ENCODE peak calls at places on chromosomes 13 and 19, in ten cellular contexts. Y, O, Q, L, D, S, J, G, I and X are unnamed samples.

GRCh38 chr13:29929062-29929847 is 78.8 kb upstream of the UBL3 start:
- DNase-seq in Y (no peak), O (no peak), Q (no peak), L (no peak), D (no peak), S (no peak), J (no peak), G (no peak), I (no peak), X (no peak)

GRCh38 chr13:76330756-76331155 is 555.4 kb downstream of the KCTD12 start:
- DNase-seq in Y (no peak), O (no peak), Q (no peak), L (no peak), D (no peak), S (no peak), J (no peak), G (no peak), I (no peak), X (no peak)

GRCh38 chr19:10918359-10918758 is 10.1 kb downstream of the YIPF2 start:
- DNase-seq in Y (no peak), O (no peak), Q (no peak), L (no peak), D (no peak), S (no peak), J (no peak), G (no peak), I (no peak), X (no peak)

GRCh38 chr19:34366670-34367423 is 1.9 kb downstream of the GPI start:
- DNase-seq in Y (no peak), O (no peak), Q (peak), L (no peak), D (peak), S (peak), J (peak), G (no peak), I (peak), X (no peak)

GRCh38 chr13:113926951-113927660 is 46.8 kb downstream of the C13orf46 start:
- DNase-seq in Y (no peak), O (no peak), Q (peak), L (no peak), D (no peak), S (no peak), J (peak), G (peak), I (no peak), X (peak)

GRCh38 chr19:35207391-35207871 is 21.1 kb downstream of the FAM187B start:
- DNase-seq in Y (peak), O (no peak), Q (no peak), L (no peak), D (no peak), S (no peak), J (no peak), G (no peak), I (no peak), X (no peak)

GRCh38 chr19:11264452-11265176 is 2.3 kb upstream of the DOCK6 start:
- DNase-seq in Y (no peak), O (no peak), Q (peak), L (peak), D (no peak), S (no peak), J (no peak), G (no peak), I (no peak), X (peak)

GRCh38 chr13:77698211-77699058 is 948 bp downstream of the SLAIN1 start:
- DNase-seq in Y (peak), O (no peak), Q (peak), L (peak), D (no peak), S (no peak), J (peak), G (peak), I (peak), X (no peak)

GRCh38 chr19:11166281-11167142 is 10.9 kb upstream of the SPC24 start:
- DNase-seq in Y (no peak), O (no peak), Q (peak), L (no peak), D (no peak), S (peak), J (no peak), G (no peak), I (peak), X (no peak)

GRCh38 chr13:98315466-98315865 is 138.4 kb upstream of the RNF113B start:
- DNase-seq in Y (no peak), O (no peak), Q (no peak), L (no peak), D (peak), S (peak), J (no peak), G (no peak), I (peak), X (no peak)

GRCh38 chr13:20291675-20292074 is 59.6 kb upstream of the GJB6 start:
- DNase-seq in Y (no peak), O (no peak), Q (no peak), L (no peak), D (no peak), S (no peak), J (no peak), G (no peak), I (no peak), X (no peak)

GRCh38 chr13:40974460-40975407 is 44.4 kb downstream of the ELF1 start:
- DNase-seq in Y (peak), O (no peak), Q (no peak), L (no peak), D (peak), S (peak), J (peak), G (no peak), I (peak), X (no peak)

GRCh38 chr19:38769635-38770211 is 3.6 kb downstream of the LGALS7 start:
- DNase-seq in Y (no peak), O (no peak), Q (peak), L (peak), D (peak), S (peak), J (peak), G (peak), I (peak), X (peak)

GRCh38 chr13:26585136-26585535 is 27.7 kb downstream of the WASF3 start:
- DNase-seq in Y (no peak), O (no peak), Q (no peak), L (no peak), D (no peak), S (no peak), J (no peak), G (no peak), I (peak), X (no peak)

GRCh38 chr13:33639640-33640080 is 178.3 kb upstream of the RFC3 start:
- DNase-seq in Y (peak), O (no peak), Q (no peak), L (no peak), D (no peak), S (no peak), J (no peak), G (no peak), I (peak), X (no peak)

GRCh38 chr13:42028113-42028799 is 20.2 kb upstream of the DGKH start:
- DNase-seq in Y (no peak), O (no peak), Q (no peak), L (no peak), D (no peak), S (no peak), J (no peak), G (no peak), I (no peak), X (no peak)

GRCh38 chr19:28296506-28296905 is 916.4 kb downstream of the UQCRFS1 start:
- DNase-seq in Y (no peak), O (no peak), Q (no peak), L (no peak), D (no peak), S (peak), J (no peak), G (no peak), I (peak), X (no peak)

GRCh38 chr19:33413426-33413725 is 39.9 kb downstream of the CEBPG start:
- DNase-seq in Y (no peak), O (no peak), Q (no peak), L (no peak), D (no peak), S (no peak), J (no peak), G (no peak), I (no peak), X (no peak)

GRCh38 chr13:27644302-27644701 is 22.6 kb downstream of the POLR1D start:
- DNase-seq in Y (peak), O (no peak), Q (no peak), L (no peak), D (peak), S (peak), J (no peak), G (no peak), I (peak), X (peak)

GRCh38 chr19:35797663-35798062 is 15.0 kb downstream of the PRODH2 start:
- DNase-seq in Y (no peak), O (no peak), Q (no peak), L (no peak), D (no peak), S (peak), J (peak), G (no peak), I (no peak), X (no peak)

GRCh38 chr13:44566601-44567000 is 9.5 kb downstream of the TSC22D1 start:
- DNase-seq in Y (no peak), O (no peak), Q (no peak), L (no peak), D (no peak), S (no peak), J (no peak), G (no peak), I (no peak), X (no peak)

GRCh38 chr13:70432276-70432805 is 324.1 kb upstream of the KLHL1 start:
- DNase-seq in Y (no peak), O (no peak), Q (no peak), L (no peak), D (no peak), S (no peak), J (no peak), G (no peak), I (no peak), X (no peak)

GRCh38 chr13:75132800-75133695 is 348.9 kb downstream of the TBC1D4 start:
- DNase-seq in Y (no peak), O (no peak), Q (no peak), L (no peak), D (no peak), S (no peak), J (no peak), G (no peak), I (no peak), X (no peak)

GRCh38 chr19:44615529-44616247 is 2.3 kb downstream of the IGSF23 start:
- DNase-seq in Y (no peak), O (no peak), Q (no peak), L (no peak), D (no peak), S (no peak), J (no peak), G (no peak), I (no peak), X (no peak)

GRCh38 chr19:54478677-54479266 is 5.7 kb upstream of the CDC42EP5 start:
- DNase-seq in Y (peak), O (no peak), Q (no peak), L (no peak), D (no peak), S (peak), J (no peak), G (no peak), I (peak), X (no peak)

GRCh38 chr19:56705939-56706338 is 34.4 kb upstream of the ZNF835 start:
- DNase-seq in Y (no peak), O (no peak), Q (no peak), L (no peak), D (no peak), S (no peak), J (no peak), G (no peak), I (peak), X (no peak)

GRCh38 chr19:30450101-30450500 is 77.9 kb downstream of the ZNF536 start:
- DNase-seq in Y (no peak), O (no peak), Q (no peak), L (peak), D (no peak), S (peak), J (peak), G (peak), I (peak), X (no peak)

GRCh38 chr19:742540-743075 is 8.3 kb upstream of the MISP start:
- DNase-seq in Y (no peak), O (no peak), Q (no peak), L (no peak), D (no peak), S (no peak), J (no peak), G (no peak), I (no peak), X (no peak)

GRCh38 chr13:110006304-110006703 is 219.9 kb upstream of the IRS2 start:
- DNase-seq in Y (peak), O (peak), Q (no peak), L (no peak), D (no peak), S (peak), J (no peak), G (no peak), I (peak), X (peak)

GRCh38 chr19:18150776-18151624 is 2.0 kb upstream of the PIK3R2 start:
- DNase-seq in Y (no peak), O (no peak), Q (no peak), L (no peak), D (no peak), S (no peak), J (no peak), G (no peak), I (no peak), X (no peak)

DNA sequence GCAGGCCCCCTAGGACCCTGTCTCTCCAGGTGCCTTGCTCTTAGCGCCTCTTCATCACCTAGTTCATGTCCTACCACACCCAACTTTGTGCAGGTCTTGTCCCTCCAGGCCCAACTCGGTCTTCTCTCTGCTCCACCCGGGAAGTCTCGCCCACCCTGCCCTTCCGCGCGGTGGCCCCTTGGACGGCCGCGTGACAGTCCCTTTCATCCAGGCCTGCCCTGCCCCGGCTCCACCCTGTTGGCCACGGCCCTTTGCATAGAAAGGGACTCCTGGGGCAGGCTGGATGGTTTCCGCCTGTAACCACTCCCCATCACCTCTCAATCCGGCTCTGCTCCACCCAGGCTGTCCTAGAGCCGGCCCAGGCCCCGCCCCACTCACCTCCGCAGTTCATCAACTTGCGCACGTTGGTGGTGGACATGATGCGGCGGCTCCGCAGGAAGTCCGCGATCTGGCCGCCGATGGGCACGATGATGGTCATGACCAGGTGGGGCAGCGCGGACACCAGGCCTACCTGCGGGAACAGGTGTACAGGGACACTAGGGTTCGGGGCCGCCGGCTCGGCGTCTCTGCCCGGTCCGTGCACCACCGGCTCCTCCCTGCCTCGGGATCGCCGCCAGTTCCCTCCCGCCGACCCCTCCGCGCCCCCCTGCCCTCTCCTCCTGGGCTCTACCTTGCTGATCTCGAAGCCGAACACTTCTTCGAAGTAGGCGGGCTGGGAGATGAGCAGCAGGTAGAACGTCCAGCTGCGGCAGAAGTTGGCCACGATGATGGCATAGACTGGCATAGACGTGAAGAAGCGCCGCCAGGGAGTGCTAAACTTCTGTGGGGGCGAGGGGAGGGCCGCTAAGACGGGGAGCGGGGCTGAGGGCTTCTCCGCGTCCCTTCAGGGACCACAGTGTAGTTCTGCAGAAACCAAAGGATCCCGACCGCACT is 7.2 kb downstream of the GFY start:
- DNase-seq in Y (no peak), O (no peak), Q (no peak), L (no peak), D (no peak), S (no peak), J (no peak), G (no peak), I (no peak), X (no peak)
- H3K27ac ChIP-seq in Y (no peak), O (no peak), Q (no peak), L (no peak), D (no peak), S (no peak), J (no peak), G (no peak), I (no peak), X (no peak)

DNA sequence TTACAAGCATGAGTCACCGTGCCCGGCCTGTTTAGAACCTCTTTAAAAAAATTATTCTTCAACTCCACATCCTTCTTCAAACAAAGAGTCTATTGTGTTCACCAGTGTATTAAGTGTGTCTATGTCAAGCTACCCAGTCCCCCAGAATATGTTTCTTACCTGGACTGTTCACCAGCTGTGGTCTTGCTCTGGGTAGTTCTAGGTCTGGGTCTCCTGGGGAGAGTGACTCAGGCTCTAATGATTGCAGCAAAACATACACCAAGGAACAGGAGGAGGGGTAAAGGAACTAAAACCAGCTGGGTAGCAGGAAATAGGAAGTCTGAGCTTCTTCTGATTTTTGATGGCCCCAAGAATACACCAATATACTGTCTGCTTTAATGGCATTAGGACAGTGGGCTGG is at the start of gene FPR1:
- DNase-seq in Y (peak), O (peak), Q (no peak), L (no peak), D (peak), S (peak), J (no peak), G (no peak), I (no peak), X (no peak)
- H3K27ac ChIP-seq in Y (peak), O (peak), Q (no peak), L (peak), D (peak), S (no peak), J (no peak), G (peak), I (no peak), X (no peak)

GRCh38 chr19:51361228-51361627 is 5.0 kb downstream of the ETFB start:
- DNase-seq in Y (no peak), O (no peak), Q (peak), L (no peak), D (no peak), S (no peak), J (no peak), G (no peak), I (no peak), X (no peak)

GRCh38 chr19:51366050-51366998 is at the start of gene ETFB:
- DNase-seq in Y (peak), O (peak), Q (peak), L (peak), D (peak), S (peak), J (peak), G (peak), I (peak), X (peak)

GRCh38 chr19:51366999-51367564 is 894 bp upstream of the ETFB start:
- DNase-seq in Y (no peak), O (no peak), Q (no peak), L (peak), D (no peak), S (no peak), J (peak), G (peak), I (peak), X (no peak)

GRCh38 chr19:51365211-51366049 is 758 bp downstream of the ETFB start:
- DNase-seq in Y (peak), O (no peak), Q (peak), L (peak), D (peak), S (peak), J (peak), G (no peak), I (peak), X (no peak)

DNA sequence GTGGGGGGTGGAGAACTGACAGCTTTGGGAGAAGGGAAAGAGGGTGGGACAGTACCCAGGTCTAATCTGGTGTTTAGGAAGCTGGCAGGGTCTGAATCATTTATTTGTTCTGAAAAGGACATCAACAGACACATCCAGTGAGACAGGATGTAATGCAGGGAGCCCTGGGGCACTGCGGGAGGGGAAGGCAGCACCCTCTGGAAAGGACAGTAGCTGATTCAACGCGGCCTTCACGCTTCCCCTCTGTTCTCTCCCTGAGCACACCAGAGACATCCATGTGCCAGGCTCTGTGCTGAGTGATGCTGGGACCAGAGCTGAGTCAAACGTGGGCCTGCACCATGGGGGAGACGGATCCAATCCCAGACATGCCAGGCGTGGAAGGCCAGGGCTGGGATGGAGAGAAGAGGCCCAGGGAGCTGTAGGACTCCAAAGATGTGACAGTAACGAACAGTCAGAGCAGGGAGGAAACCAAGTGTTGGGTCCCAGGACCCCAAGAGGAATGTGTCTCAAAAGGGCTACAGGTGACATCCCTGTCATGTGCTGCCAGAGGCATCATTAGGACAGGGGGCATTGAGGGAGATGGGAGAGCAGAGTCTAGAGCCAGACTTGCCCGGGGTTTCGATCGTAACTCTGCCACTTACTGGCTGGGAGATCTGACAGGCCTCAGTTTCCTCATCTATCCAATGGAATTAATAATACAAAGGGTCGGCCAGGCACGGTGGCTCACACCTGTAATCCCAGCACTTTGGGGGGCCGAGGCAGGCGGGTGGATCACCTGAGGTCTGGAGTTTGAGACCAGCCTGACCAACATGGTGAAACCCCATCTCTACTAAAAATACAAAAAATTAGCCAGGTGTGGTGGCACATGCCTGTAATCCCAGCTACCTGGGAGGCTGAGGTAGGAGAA is 1.7 kb downstream of the ETFB start:
- DNase-seq in Y (peak), O (no peak), Q (peak), L (no peak), D (no peak), S (no peak), J (no peak), G (no peak), I (peak), X (no peak)
- H3K27ac ChIP-seq in Y (peak), O (peak), Q (peak), L (no peak), D (no peak), S (no peak), J (no peak), G (no peak), I (peak), X (peak)

DNA sequence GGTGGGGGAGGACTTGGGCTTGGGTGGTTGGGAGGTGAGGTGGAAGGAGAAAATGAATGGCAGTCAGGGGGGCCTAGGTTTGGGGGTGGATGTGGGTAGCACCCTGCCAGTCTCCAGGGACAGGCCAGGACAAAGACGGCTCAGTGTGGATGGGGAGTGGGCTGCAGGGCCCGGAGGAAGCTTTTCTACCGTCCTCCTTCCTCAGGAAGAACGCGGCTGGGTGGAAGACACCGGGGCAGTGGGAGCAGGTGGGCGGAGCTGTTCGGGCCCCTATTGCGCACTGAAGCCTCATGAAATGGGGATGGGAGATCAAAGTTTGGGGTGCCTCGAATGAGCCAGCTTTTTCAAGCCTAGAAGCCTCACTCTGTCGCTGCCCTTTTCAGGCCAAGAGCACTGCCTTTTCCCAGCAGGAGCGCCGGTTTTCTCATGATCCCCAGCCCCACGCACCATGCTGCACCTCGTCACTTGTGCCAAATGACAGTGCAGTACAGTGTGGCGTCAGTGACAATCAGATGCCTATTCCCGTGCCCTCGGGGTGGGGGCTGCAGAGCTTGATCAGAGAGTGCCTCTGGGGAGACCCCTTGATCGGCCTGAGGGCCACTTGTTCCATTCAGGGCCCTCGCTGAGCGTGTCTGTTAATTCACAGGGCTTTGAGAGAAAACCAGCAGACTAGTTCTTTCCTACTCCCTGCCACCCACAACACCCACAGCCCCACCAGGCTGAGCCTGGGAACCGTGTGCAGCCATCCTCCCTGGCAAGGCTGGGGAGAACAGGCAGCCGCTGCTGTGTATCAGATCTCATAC is 1.5 kb downstream of the CALM3 start:
- DNase-seq in Y (no peak), O (no peak), Q (no peak), L (no peak), D (no peak), S (peak), J (peak), G (peak), I (peak), X (peak)
- H3K27ac ChIP-seq in Y (no peak), O (peak), Q (peak), L (peak), D (no peak), S (peak), J (peak), G (peak), I (peak), X (peak)